ENCODE peak calls at places on chromosomes 13 and 19, in four cellular contexts. C is left cardiac atrium, I is neural progenitor cell, S is astrocyte. Y is an unnamed sample.

GRCh38 chr19:32676186-32676894 is 692 bp downstream of the RGS9BP start:
- DNase-seq in C (peak; percentile 27), S (no peak), I (peak; percentile 63), Y (no peak)

GRCh38 chr13:112443191-112444000 is 67.2 kb downstream of the SPACA7 start:
- DNase-seq in S (no peak), I (peak; percentile 81), C (no peak), Y (no peak)

GRCh38 chr13:95644611-95645052 is at the start of gene DZIP1:
- DNase-seq in S (peak; percentile 81), C (peak; percentile 84), I (peak; percentile 94), Y (no peak)

GRCh38 chr13:42924290-42924803 is 67.7 kb downstream of the EPSTI1 start:
- DNase-seq in S (no peak), C (no peak), I (no peak), Y (no peak)

GRCh38 chr13:113634279-113635047 is 23.5 kb downstream of the ATP4B start:
- DNase-seq in I (no peak), S (no peak), C (no peak), Y (no peak)

GRCh38 chr19:18841400-18841799 is 9.6 kb downstream of the UPF1 start:
- DNase-seq in S (no peak), I (no peak), C (no peak), Y (no peak)

GRCh38 chr19:44587863-44588752 is 25.3 kb upstream of the IGSF23 start:
- DNase-seq in C (no peak), I (no peak), S (peak; percentile 95), Y (no peak)

GRCh38 chr13:108176685-108177274 is 38.6 kb downstream of the LIG4 start:
- DNase-seq in C (no peak), S (no peak), I (peak; percentile 33), Y (no peak)

GRCh38 chr19:4556574-4557185 is 2.8 kb downstream of the SEMA6B start:
- DNase-seq in I (peak; percentile 48), S (no peak), C (peak; percentile 50), Y (no peak)

GRCh38 chr19:17604372-17605025 is 49.0 kb downstream of the COLGALT1 start:
- DNase-seq in S (no peak), C (no peak), I (no peak), Y (no peak)

GRCh38 chr13:32791545-32792172 is 205.4 kb downstream of the PDS5B start:
- DNase-seq in S (no peak), C (no peak), I (no peak), Y (peak; percentile 62)

GRCh38 chr19:4816388-4817165 is 14.9 kb downstream of the TICAM1 start:
- DNase-seq in S (no peak), C (no peak), I (no peak), Y (no peak)

GRCh38 chr13:113110852-113111315 is 5.3 kb downstream of the F7 start:
- DNase-seq in I (no peak), C (peak; percentile 17), S (no peak), Y (no peak)

GRCh38 chr19:31937983-31938382 is 407.4 kb upstream of the ZNF507 start:
- DNase-seq in S (no peak), I (no peak), C (no peak), Y (no peak)

GRCh38 chr13:95485045-95485517 is 67.4 kb upstream of the CLDN10 start:
- DNase-seq in I (no peak), S (peak; percentile 48), C (peak; percentile 30), Y (no peak)

GRCh38 chr13:51761638-51762350 is 42.2 kb downstream of the DHRS12 start:
- DNase-seq in I (no peak), S (no peak), C (peak; percentile 53), Y (no peak)

GRCh38 chr19:55345818-55346724 is 6.4 kb downstream of the KMT5C start:
- DNase-seq in I (no peak), C (peak; percentile 63), S (no peak), Y (no peak)

GRCh38 chr13:51643114-51643881 is 59.0 kb downstream of the WDFY2 start:
- DNase-seq in I (no peak), C (no peak), S (peak; percentile 93), Y (no peak)

GRCh38 chr13:113813070-113813748 is 50.7 kb downstream of the GAS6 start:
- DNase-seq in S (no peak), C (no peak), I (no peak), Y (no peak)

GRCh38 chr19:31300406-31300805 is 48.8 kb downstream of the TSHZ3 start:
- DNase-seq in I (no peak), C (no peak), S (no peak), Y (no peak)

GRCh38 chr13:30864352-30865130 is 41.5 kb upstream of the MEDAG start:
- DNase-seq in C (no peak), I (peak; percentile 18), S (peak; percentile 99), Y (no peak)

Y was measured in GM12878.